ENCODE peak calls at places on chromosomes 5 and 9, in ten cellular contexts. V, D, J, B, L, W, U, S, M and R are unnamed samples.

GRCh38 chr9:136629879-136630661 is 32.6 kb upstream of the EGFL7 start:
- DNase-seq in W (no peak), M (peak; percentile 41), S (peak; percentile 51), D (peak; percentile 40), U (no peak), L (no peak), V (peak; percentile 55), J (peak; percentile 61), B (peak; percentile 37), R (no peak)

GRCh38 chr5:143135832-143136551 is 267.5 kb downstream of the NR3C1 start:
- DNase-seq in D (no peak), S (no peak), B (no peak), M (no peak), U (no peak), W (no peak), V (no peak), L (no peak), J (no peak), R (no peak)

GRCh38 chr5:3593771-3594513 is 1.7 kb upstream of the IRX1 start:
- DNase-seq in W (no peak), L (no peak), S (no peak), J (no peak), D (no peak), V (no peak), U (no peak), M (no peak), B (no peak), R (no peak)

GRCh38 chr5:43973318-43973717 is 370.3 kb downstream of the NNT start:
- DNase-seq in S (no peak), W (no peak), D (no peak), M (peak; percentile 85), J (no peak), L (peak; percentile 1), V (no peak), B (no peak), U (no peak), R (no peak)

GRCh38 chr5:135439426-135440205 is 7.5 kb downstream of the DCANP1 start:
- DNase-seq in L (no peak), B (no peak), V (no peak), S (no peak), W (no peak), D (no peak), U (no peak), M (no peak), J (no peak), R (no peak)

GRCh38 chr9:3957296-3957695 is 342.6 kb downstream of the GLIS3 start:
- DNase-seq in W (no peak), S (no peak), B (no peak), J (no peak), U (no peak), V (peak; percentile 27), L (no peak), M (no peak), D (no peak), R (no peak)

GRCh38 chr5:177111720-177112394 is 21.7 kb upstream of the NSD1 start:
- DNase-seq in D (no peak), W (peak; percentile 29), S (peak; percentile 54), B (peak; percentile 46), M (peak; percentile 44), U (no peak), V (peak; percentile 58), L (no peak), J (peak; percentile 61), R (no peak)

GRCh38 chr9:120441446-120442279 is 138.3 kb downstream of the CDK5RAP2 start:
- DNase-seq in U (peak; percentile 47), W (no peak), D (peak; percentile 28), J (no peak), M (peak; percentile 58), L (peak; percentile 64), B (no peak), V (no peak), S (no peak), R (no peak)

GRCh38 chr9:96496368-96497116 is 46.6 kb downstream of the HABP4 start:
- DNase-seq in W (no peak), D (no peak), U (no peak), V (no peak), L (no peak), S (no peak), M (no peak), J (no peak), B (no peak), R (no peak)

GRCh38 chr5:138753794-138754698 is 821 bp downstream of the CTNNA1 start:
- DNase-seq in V (peak; percentile 63), B (no peak), W (peak; percentile 48), U (no peak), J (peak; percentile 60), M (peak; percentile 93), L (peak; percentile 59), D (peak; percentile 97), S (peak; percentile 22), R (no peak)

GRCh38 chr9:113331780-113332179 is 8.3 kb downstream of the WDR31 start:
- DNase-seq in V (no peak), D (no peak), J (no peak), U (no peak), M (no peak), L (no peak), W (no peak), S (no peak), B (no peak), R (no peak)